ENCODE peak calls at places on chromosomes 11 and 22, in six cellular contexts. One of them, this sample, is unnamed.
A peak's percentile ranks its signal among the peaks of the same experiment; 100 is the strongest.

GRCh38 chr11:116108161-116108560 is 603.9 kb upstream of the CADM1 start:
- DNase-seq in GM12864: no peak
- DNase-seq in colonic mucosa: no peak
- DNase-seq in Calu3: no peak
- DNase-seq in NCI-H2081: no peak
- DNase-seq in progenitor cell of endocrine pancreas: no peak
- DNase-seq in this sample: no peak

GRCh38 chr11:64655901-64656601 is 65.0 kb downstream of the SLC22A12 start:
- DNase-seq in GM12864: no peak
- DNase-seq in colonic mucosa: no peak
- DNase-seq in Calu3: no peak
- DNase-seq in NCI-H2081: no peak
- DNase-seq in progenitor cell of endocrine pancreas: no peak
- DNase-seq in this sample: no peak

GRCh38 chr22:36659762-36660509 is 43.6 kb downstream of the CACNG2 start:
- DNase-seq in GM12864: no peak
- DNase-seq in colonic mucosa: peak; percentile 75
- DNase-seq in Calu3: peak; percentile 96
- DNase-seq in NCI-H2081: peak; percentile 88
- DNase-seq in progenitor cell of endocrine pancreas: no peak
- DNase-seq in this sample: peak; percentile 92

GRCh38 chr11:12088047-12088481 is 22.3 kb upstream of the MICAL2 start:
- DNase-seq in GM12864: no peak
- DNase-seq in colonic mucosa: peak; percentile 82
- DNase-seq in Calu3: peak; percentile 55
- DNase-seq in NCI-H2081: no peak
- DNase-seq in progenitor cell of endocrine pancreas: no peak
- DNase-seq in this sample: peak; percentile 82

GRCh38 chr22:46866591-46866990 is 104.1 kb downstream of the TBC1D22A start:
- DNase-seq in GM12864: no peak
- DNase-seq in colonic mucosa: no peak
- DNase-seq in Calu3: no peak
- DNase-seq in NCI-H2081: no peak
- DNase-seq in progenitor cell of endocrine pancreas: no peak
- DNase-seq in this sample: no peak

GRCh38 chr22:43876866-43877509 is 14.7 kb upstream of the SULT4A1 start:
- DNase-seq in GM12864: no peak
- DNase-seq in colonic mucosa: no peak
- DNase-seq in Calu3: no peak
- DNase-seq in NCI-H2081: no peak
- DNase-seq in progenitor cell of endocrine pancreas: no peak
- DNase-seq in this sample: no peak

GRCh38 chr22:32722441-32722840 is 79.1 kb upstream of the TIMP3 start:
- DNase-seq in GM12864: no peak
- DNase-seq in colonic mucosa: no peak
- DNase-seq in Calu3: no peak
- DNase-seq in NCI-H2081: no peak
- DNase-seq in progenitor cell of endocrine pancreas: no peak
- DNase-seq in this sample: no peak

GRCh38 chr11:75204012-75204674 is 36.4 kb upstream of the TPBGL start:
- DNase-seq in GM12864: no peak
- DNase-seq in colonic mucosa: no peak
- DNase-seq in Calu3: no peak
- DNase-seq in NCI-H2081: no peak
- DNase-seq in progenitor cell of endocrine pancreas: no peak
- DNase-seq in this sample: no peak

GRCh38 chr11:134041349-134041748 is 27.5 kb upstream of the JAM3 start:
- DNase-seq in GM12864: no peak
- DNase-seq in colonic mucosa: no peak
- DNase-seq in Calu3: no peak
- DNase-seq in NCI-H2081: no peak
- DNase-seq in progenitor cell of endocrine pancreas: no peak
- DNase-seq in this sample: no peak

GRCh38 chr11:34599406-34599901 is 21.4 kb upstream of the EHF start:
- DNase-seq in GM12864: no peak
- DNase-seq in colonic mucosa: no peak
- DNase-seq in Calu3: peak; percentile 52
- DNase-seq in NCI-H2081: no peak
- DNase-seq in progenitor cell of endocrine pancreas: no peak
- DNase-seq in this sample: peak; percentile 88

GRCh38 chr11:64242920-64243854 is 2.3 kb downstream of the FKBP2 start:
- DNase-seq in GM12864: no peak
- DNase-seq in colonic mucosa: no peak
- DNase-seq in Calu3: no peak
- DNase-seq in NCI-H2081: no peak
- DNase-seq in progenitor cell of endocrine pancreas: no peak
- DNase-seq in this sample: no peak

GRCh38 chr11:66957971-66958231 is 282 bp downstream of the PC start:
- DNase-seq in GM12864: no peak
- DNase-seq in colonic mucosa: no peak
- DNase-seq in Calu3: no peak
- DNase-seq in NCI-H2081: no peak
- DNase-seq in progenitor cell of endocrine pancreas: no peak
- DNase-seq in this sample: no peak

GRCh38 chr11:10324474-10324873 is 19.6 kb downstream of the ADM start:
- DNase-seq in GM12864: no peak
- DNase-seq in colonic mucosa: no peak
- DNase-seq in Calu3: no peak
- DNase-seq in NCI-H2081: no peak
- DNase-seq in progenitor cell of endocrine pancreas: no peak
- DNase-seq in this sample: no peak

GRCh38 chr11:85977751-85978160 is 91.1 kb downstream of the PICALM start:
- DNase-seq in GM12864: no peak
- DNase-seq in colonic mucosa: no peak
- DNase-seq in Calu3: no peak
- DNase-seq in NCI-H2081: no peak
- DNase-seq in progenitor cell of endocrine pancreas: no peak
- DNase-seq in this sample: no peak

GRCh38 chr11:19970944-19971343 is 189.3 kb downstream of the DBX1 start:
- DNase-seq in GM12864: no peak
- DNase-seq in colonic mucosa: no peak
- DNase-seq in Calu3: no peak
- DNase-seq in NCI-H2081: no peak
- DNase-seq in progenitor cell of endocrine pancreas: no peak
- DNase-seq in this sample: no peak

GRCh38 chr11:936199-936598 is 10.5 kb downstream of the AP2A2 start:
- DNase-seq in GM12864: no peak
- DNase-seq in colonic mucosa: no peak
- DNase-seq in Calu3: peak; percentile 60
- DNase-seq in NCI-H2081: no peak
- DNase-seq in progenitor cell of endocrine pancreas: no peak
- DNase-seq in this sample: no peak

GRCh38 chr22:40189979-40190378 is 12.3 kb downstream of the TNRC6B start:
- DNase-seq in GM12864: no peak
- DNase-seq in colonic mucosa: no peak
- DNase-seq in Calu3: no peak
- DNase-seq in NCI-H2081: no peak
- DNase-seq in progenitor cell of endocrine pancreas: no peak
- DNase-seq in this sample: no peak

GRCh38 chr11:18936002-18936673 is 3.1 kb downstream of the MRGPRX1 start:
- DNase-seq in GM12864: no peak
- DNase-seq in colonic mucosa: no peak
- DNase-seq in Calu3: no peak
- DNase-seq in NCI-H2081: no peak
- DNase-seq in progenitor cell of endocrine pancreas: no peak
- DNase-seq in this sample: no peak

GRCh38 chr11:71240061-71240690 is 12.2 kb downstream of the SHANK2 start:
- DNase-seq in GM12864: no peak
- DNase-seq in colonic mucosa: no peak
- DNase-seq in Calu3: no peak
- DNase-seq in NCI-H2081: no peak
- DNase-seq in progenitor cell of endocrine pancreas: no peak
- DNase-seq in this sample: no peak

GRCh38 chr11:19868281-19868821 is 155.7 kb downstream of the NAV2 start:
- DNase-seq in GM12864: no peak
- DNase-seq in colonic mucosa: no peak
- DNase-seq in Calu3: no peak
- DNase-seq in NCI-H2081: peak; percentile 33
- DNase-seq in progenitor cell of endocrine pancreas: no peak
- DNase-seq in this sample: no peak

GRCh38 chr22:30609260-30610185 is 2.5 kb downstream of the TCN2 start:
- DNase-seq in GM12864: peak; percentile 57
- DNase-seq in colonic mucosa: peak; percentile 81
- DNase-seq in Calu3: peak; percentile 52
- DNase-seq in NCI-H2081: no peak
- DNase-seq in progenitor cell of endocrine pancreas: no peak
- DNase-seq in this sample: peak; percentile 59

GRCh38 chr22:35894937-35895708 is 133.5 kb downstream of the RBFOX2 start:
- DNase-seq in GM12864: no peak
- DNase-seq in colonic mucosa: peak; percentile 19
- DNase-seq in Calu3: no peak
- DNase-seq in NCI-H2081: no peak
- DNase-seq in progenitor cell of endocrine pancreas: no peak
- DNase-seq in this sample: no peak

GRCh38 chr11:120801801-120802689 is 221.9 kb upstream of the TBCEL start:
- DNase-seq in GM12864: peak; percentile 15
- DNase-seq in colonic mucosa: peak; percentile 65
- DNase-seq in Calu3: peak; percentile 63
- DNase-seq in NCI-H2081: peak; percentile 75
- DNase-seq in progenitor cell of endocrine pancreas: peak; percentile 67
- DNase-seq in this sample: peak; percentile 50

GRCh38 chr22:48923165-48923875 is 904.4 kb downstream of the BRD1 start:
- DNase-seq in GM12864: no peak
- DNase-seq in colonic mucosa: no peak
- DNase-seq in Calu3: no peak
- DNase-seq in NCI-H2081: no peak
- DNase-seq in progenitor cell of endocrine pancreas: no peak
- DNase-seq in this sample: no peak

GRCh38 chr22:44393066-44393465 is 80.3 kb upstream of the SHISAL1 start:
- DNase-seq in GM12864: no peak
- DNase-seq in colonic mucosa: no peak
- DNase-seq in Calu3: no peak
- DNase-seq in NCI-H2081: no peak
- DNase-seq in progenitor cell of endocrine pancreas: no peak
- DNase-seq in this sample: no peak

GRCh38 chr11:125494601-125494986 is 1.5 kb downstream of the FEZ1 start:
- DNase-seq in GM12864: no peak
- DNase-seq in colonic mucosa: no peak
- DNase-seq in Calu3: no peak
- DNase-seq in NCI-H2081: no peak
- DNase-seq in progenitor cell of endocrine pancreas: no peak
- DNase-seq in this sample: no peak

GRCh38 chr11:69075421-69076128 is 26.8 kb downstream of the TPCN2 start:
- DNase-seq in GM12864: no peak
- DNase-seq in colonic mucosa: peak; percentile 41
- DNase-seq in Calu3: no peak
- DNase-seq in NCI-H2081: no peak
- DNase-seq in progenitor cell of endocrine pancreas: no peak
- DNase-seq in this sample: no peak

GRCh38 chr22:23583153-23583552 is 3.1 kb upstream of the IGLL1 start:
- DNase-seq in GM12864: no peak
- DNase-seq in colonic mucosa: no peak
- DNase-seq in Calu3: no peak
- DNase-seq in NCI-H2081: no peak
- DNase-seq in progenitor cell of endocrine pancreas: no peak
- DNase-seq in this sample: no peak

GRCh38 chr11:132784441-132784840 is 747.9 kb downstream of the OPCML start:
- DNase-seq in GM12864: no peak
- DNase-seq in colonic mucosa: no peak
- DNase-seq in Calu3: no peak
- DNase-seq in NCI-H2081: no peak
- DNase-seq in progenitor cell of endocrine pancreas: no peak
- DNase-seq in this sample: no peak

GRCh38 chr11:76655466-76656086 is 15.0 kb downstream of the LRRC32 start:
- DNase-seq in GM12864: no peak
- DNase-seq in colonic mucosa: peak; percentile 18
- DNase-seq in Calu3: no peak
- DNase-seq in NCI-H2081: no peak
- DNase-seq in progenitor cell of endocrine pancreas: no peak
- DNase-seq in this sample: no peak

GRCh38 chr11:77361184-77361583 is 59.7 kb upstream of the GDPD4 start:
- DNase-seq in GM12864: no peak
- DNase-seq in colonic mucosa: no peak
- DNase-seq in Calu3: no peak
- DNase-seq in NCI-H2081: no peak
- DNase-seq in progenitor cell of endocrine pancreas: no peak
- DNase-seq in this sample: peak; percentile 13

GRCh38 chr11:65651339-65651588 is 11.5 kb downstream of the RELA start:
- DNase-seq in GM12864: no peak
- DNase-seq in colonic mucosa: no peak
- DNase-seq in Calu3: no peak
- DNase-seq in NCI-H2081: no peak
- DNase-seq in progenitor cell of endocrine pancreas: no peak
- DNase-seq in this sample: no peak

GRCh38 chr11:60971520-60971919 is at the start of gene CD6:
- DNase-seq in GM12864: no peak
- DNase-seq in colonic mucosa: no peak
- DNase-seq in Calu3: no peak
- DNase-seq in NCI-H2081: no peak
- DNase-seq in progenitor cell of endocrine pancreas: no peak
- DNase-seq in this sample: no peak

GRCh38 chr11:128653828-128654231 is 40.0 kb upstream of the FLI1 start:
- DNase-seq in GM12864: no peak
- DNase-seq in colonic mucosa: no peak
- DNase-seq in Calu3: peak; percentile 25
- DNase-seq in NCI-H2081: no peak
- DNase-seq in progenitor cell of endocrine pancreas: no peak
- DNase-seq in this sample: peak; percentile 47

GRCh38 chr11:66564984-66565383 is 3.4 kb downstream of the CTSF start:
- DNase-seq in GM12864: no peak
- DNase-seq in colonic mucosa: no peak
- DNase-seq in Calu3: no peak
- DNase-seq in NCI-H2081: no peak
- DNase-seq in progenitor cell of endocrine pancreas: no peak
- DNase-seq in this sample: no peak

GRCh38 chr22:17920145-17920605 is 104.2 kb downstream of the MICAL3 start:
- DNase-seq in GM12864: no peak
- DNase-seq in colonic mucosa: peak; percentile 79
- DNase-seq in Calu3: peak; percentile 55
- DNase-seq in NCI-H2081: no peak
- DNase-seq in progenitor cell of endocrine pancreas: no peak
- DNase-seq in this sample: no peak

GRCh38 chr11:76918941-76919386 is 58.2 kb downstream of the ACER3 start:
- DNase-seq in GM12864: peak; percentile 19
- DNase-seq in colonic mucosa: peak; percentile 25
- DNase-seq in Calu3: peak; percentile 5
- DNase-seq in NCI-H2081: peak; percentile 82
- DNase-seq in progenitor cell of endocrine pancreas: no peak
- DNase-seq in this sample: peak; percentile 69

GRCh38 chr11:121415861-121416260 is 36.3 kb upstream of the SORL1 start:
- DNase-seq in GM12864: no peak
- DNase-seq in colonic mucosa: peak; percentile 81
- DNase-seq in Calu3: peak; percentile 1
- DNase-seq in NCI-H2081: no peak
- DNase-seq in progenitor cell of endocrine pancreas: no peak
- DNase-seq in this sample: no peak

GRCh38 chr11:118998388-118998717 is 415 bp downstream of the CENATAC start:
- DNase-seq in GM12864: no peak
- DNase-seq in colonic mucosa: no peak
- DNase-seq in Calu3: peak; percentile 10
- DNase-seq in NCI-H2081: peak; percentile 22
- DNase-seq in progenitor cell of endocrine pancreas: no peak
- DNase-seq in this sample: no peak

This sample was measured in A549.